ENCODE peak calls at places on chromosomes 11 and 22, in five cellular contexts. F is activated CD4-positive, alpha-beta T cell treated with anti-CD3 and anti-CD28 coated beads, Interleukin-2, amount 50 U/mL, for 1 hour; D is occipital lobe; N is transverse colon; U is psoas muscle. R is an unnamed sample.

GRCh38 chr11:3165152-3165705 is at the start of gene OSBPL5:
- DNase-seq in F (peak; percentile 31), D (peak; percentile 48), N (peak; percentile 82), U (peak; percentile 83), R (peak; percentile 76)

GRCh38 chr22:22424210-22424800 is 84.2 kb downstream of the ZNF280B start:
- DNase-seq in F (no peak), D (no peak), N (no peak), U (no peak), R (no peak)

GRCh38 chr11:94910779-94911178 is 62.6 kb downstream of the CWC15 start:
- DNase-seq in F (no peak), D (no peak), N (no peak), U (no peak), R (no peak)

GRCh38 chr11:89420981-89421380 is 70.2 kb downstream of the NOX4 start:
- DNase-seq in F (no peak), D (no peak), N (no peak), U (no peak), R (no peak)

GRCh38 chr11:64842366-64842759 is 2.1 kb downstream of the CDC42BPG start:
- DNase-seq in F (no peak), D (no peak), N (no peak), U (no peak), R (no peak)

GRCh38 chr22:49998718-49999062 is 13.9 kb downstream of the IL17REL start:
- DNase-seq in F (no peak), D (no peak), N (no peak), U (no peak), R (no peak)

GRCh38 chr11:48066881-48067800 is 86.8 kb downstream of the PTPRJ start:
- DNase-seq in F (no peak), D (no peak), N (no peak), U (no peak), R (no peak)

GRCh38 chr22:37401401-37401859 is 25.8 kb downstream of the ELFN2 start:
- DNase-seq in F (no peak), D (no peak), N (no peak), U (no peak), R (peak; percentile 21)

GRCh38 chr11:23540101-23540561 is 679.9 kb upstream of the CCDC179 start:
- DNase-seq in F (no peak), D (no peak), N (no peak), U (no peak), R (no peak)

GRCh38 chr22:44497218-44497903 is 672 bp downstream of the RTL6 start:
- DNase-seq in F (no peak), D (no peak), N (peak; percentile 18), U (peak; percentile 60), R (peak; percentile 33)

GRCh38 chr11:77165066-77165465 is 37.0 kb downstream of the MYO7A start:
- DNase-seq in F (no peak), D (no peak), N (no peak), U (peak; percentile 17), R (no peak)

GRCh38 chr11:46333129-46333947 is 13.9 kb upstream of the DGKZ start:
- DNase-seq in F (peak; percentile 32), D (no peak), N (no peak), U (no peak), R (no peak)

GRCh38 chr11:20669833-20670684 is 673 bp downstream of the NELL1 start:
- DNase-seq in F (no peak), D (no peak), N (no peak), U (no peak), R (no peak)

GRCh38 chr11:39365809-39366436 is 2093.5 kb downstream of the LRRC4C start:
- DNase-seq in F (no peak), D (no peak), N (no peak), U (no peak), R (no peak)

GRCh38 chr22:21708960-21709359 is 26.6 kb downstream of the YPEL1 start:
- DNase-seq in F (no peak), D (no peak), N (no peak), U (no peak), R (no peak)

GRCh38 chr11:111632798-111633197 is 30.5 kb downstream of the SIK2 start:
- DNase-seq in F (no peak), D (no peak), N (no peak), U (no peak), R (no peak)

GRCh38 chr11:131354251-131354701 is 16.1 kb upstream of the NTM start:
- DNase-seq in F (no peak), D (no peak), N (no peak), U (no peak), R (no peak)

GRCh38 chr11:65557280-65558001 is 718 bp downstream of the LTBP3 start:
- DNase-seq in F (no peak), D (no peak), N (no peak), U (peak; percentile 61), R (peak; percentile 35)

GRCh38 chr11:6321356-6321755 is 1.1 kb upstream of the CAVIN3 start:
- DNase-seq in F (no peak), D (no peak), N (no peak), U (no peak), R (no peak)

GRCh38 chr11:64876226-64876750 is 2.1 kb downstream of the EHD1 start:
- DNase-seq in F (no peak), D (no peak), N (no peak), U (no peak), R (no peak)

GRCh38 chr11:31641477-31642062 is 132.0 kb downstream of the ELP4 start:
- DNase-seq in F (no peak), D (no peak), N (peak; percentile 8), U (no peak), R (peak; percentile 16)

GRCh38 chr22:46432164-46433068 is 96.9 kb downstream of the TRMU start:
- DNase-seq in F (peak; percentile 12), D (no peak), N (peak; percentile 54), U (no peak), R (no peak)

GRCh38 chr11:67031791-67032561 is 9.0 kb downstream of the SYT12 start:
- DNase-seq in F (no peak), D (no peak), N (no peak), U (no peak), R (no peak)

GRCh38 chr11:45934580-45935318 is 12.3 kb downstream of the LARGE2 start:
- DNase-seq in F (no peak), D (no peak), N (no peak), U (no peak), R (peak; percentile 57)

GRCh38 chr11:123696183-123696582 is 41.8 kb upstream of the SCN3B start:
- DNase-seq in F (no peak), D (no peak), N (no peak), U (no peak), R (no peak)

R was measured in body of pancreas.